ENCODE peak calls at places on chromosomes 11 and 22, in four cellular contexts. Q is neuronal stem cell, L is fibroblast of the aortic adventitia, C is ovary. M is an unnamed sample.

GRCh38 chr22:42350373-42350772 is 79.9 kb upstream of the TCF20 start:
- DNase-seq in Q (no peak), L (no peak), C (no peak), M (no peak)

GRCh38 chr11:6576471-6577373 is 26.7 kb downstream of the RRP8 start:
- DNase-seq in Q (no peak), L (peak; percentile 88), C (peak; percentile 61), M (peak; percentile 68)

GRCh38 chr11:19868281-19868821 is 155.7 kb downstream of the NAV2 start:
- DNase-seq in Q (no peak), L (peak; percentile 98), C (no peak), M (peak; percentile 95)

GRCh38 chr22:50206599-50206998 is 5.8 kb downstream of the SELENOO start:
- DNase-seq in Q (no peak), L (peak; percentile 55), C (no peak), M (peak; percentile 76)

GRCh38 chr11:129750343-129751292 is 65.0 kb upstream of the TMEM45B start:
- DNase-seq in Q (peak; percentile 81), L (peak; percentile 76), C (peak; percentile 86), M (peak; percentile 70)

GRCh38 chr11:33703771-33704170 is 3.1 kb upstream of the C11orf91 start:
- DNase-seq in Q (no peak), L (peak; percentile 49), C (no peak), M (peak; percentile 53)

GRCh38 chr22:29108137-29108536 is 35.3 kb downstream of the KREMEN1 start:
- DNase-seq in Q (no peak), L (peak; percentile 37), C (no peak), M (peak; percentile 70)

GRCh38 chr11:134313821-134314607 is 17.8 kb upstream of the GLB1L2 start:
- DNase-seq in Q (no peak), L (no peak), C (no peak), M (no peak)

GRCh38 chr11:995752-996420 is 40.6 kb downstream of the MUC6 start:
- DNase-seq in Q (peak; percentile 48), L (no peak), C (no peak), M (peak; percentile 48)

GRCh38 chr11:131612576-131612975 is 242.2 kb downstream of the NTM start:
- DNase-seq in Q (no peak), L (no peak), C (no peak), M (no peak)

GRCh38 chr11:90737328-90738050 is 514.6 kb upstream of the CHORDC1 start:
- DNase-seq in Q (no peak), L (no peak), C (no peak), M (no peak)

GRCh38 chr11:33394431-33395109 is 137.4 kb downstream of the HIPK3 start:
- DNase-seq in Q (no peak), L (no peak), C (no peak), M (no peak)

GRCh38 chr22:32649515-32650200 is 151.8 kb upstream of the TIMP3 start:
- DNase-seq in Q (no peak), L (peak; percentile 29), C (no peak), M (peak; percentile 89)

GRCh38 chr22:32752868-32753520 is 48.5 kb upstream of the TIMP3 start:
- DNase-seq in Q (no peak), L (peak; percentile 41), C (no peak), M (peak; percentile 89)

GRCh38 chr11:68149417-68149816 is 28.2 kb upstream of the CHKA start:
- DNase-seq in Q (no peak), L (no peak), C (no peak), M (no peak)

M was measured in fibroblast of mammary gland.